ENCODE peak calls at places on chromosomes 4 and X, in five cellular contexts. J, T, E, O and S are unnamed samples.

GRCh38 chrX:134551365-134552095 is 91.6 kb downstream of the HPRT1 start:
- DNase-seq in E (no peak), J (no peak), O (no peak), T (no peak), S (no peak)

GRCh38 chrX:16124201-16124600 is 836 bp downstream of the GRPR start:
- DNase-seq in O (no peak), T (no peak), E (no peak), J (no peak), S (no peak)

GRCh38 chr4:153156263-153156662 is 48.0 kb upstream of the TRIM2 start:
- DNase-seq in J (no peak), E (no peak), T (peak; percentile 71), O (peak; percentile 76), S (no peak)

GRCh38 chrX:38175140-38175539 is 45.5 kb downstream of the SRPX start:
- DNase-seq in O (peak; percentile 33), E (no peak), T (peak; percentile 64), J (no peak), S (peak; percentile 26)

GRCh38 chr4:156913234-156913633 is 58.4 kb downstream of the PDGFC start:
- DNase-seq in O (no peak), T (no peak), J (no peak), E (no peak), S (no peak)

GRCh38 chr4:118969359-118969758 is 80.7 kb downstream of the SYNPO2 start:
- DNase-seq in J (no peak), E (peak; percentile 90), T (peak; percentile 56), O (peak; percentile 53), S (peak; percentile 44)

GRCh38 chr4:42348692-42349091 is 48.6 kb upstream of the SHISA3 start:
- DNase-seq in O (no peak), J (no peak), T (no peak), E (no peak), S (no peak)

GRCh38 chr4:56465599-56466295 is 1.7 kb upstream of the SRP72 start:
- DNase-seq in E (no peak), J (no peak), T (peak; percentile 11), O (peak; percentile 3), S (no peak)

DNA sequence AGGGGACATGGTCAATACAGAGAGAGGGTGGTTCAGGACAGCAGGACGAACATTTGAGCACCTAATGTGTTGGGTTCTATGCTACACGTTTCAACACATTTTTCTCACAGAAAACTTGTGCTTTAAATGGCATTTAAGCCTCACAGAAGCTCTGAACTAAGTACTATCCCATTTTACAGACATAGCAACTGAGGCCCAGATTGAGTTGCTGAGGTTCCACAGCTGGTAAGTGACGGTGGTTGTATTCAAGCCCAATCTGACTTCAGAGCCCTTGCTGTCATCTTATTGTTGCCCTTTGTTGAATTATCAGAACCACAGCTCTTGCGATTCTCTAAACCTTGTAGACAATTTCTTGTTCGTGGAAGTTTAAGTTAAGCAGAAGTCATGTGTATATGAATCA is 116.7 kb downstream of the FNIP2 start:
- DNase-seq in E (no peak), O (no peak), J (no peak), T (no peak), S (no peak)
- H3K27ac ChIP-seq in E (no peak overlapping the region), O (no peak overlapping the region), J (no peak overlapping the region), T (no peak overlapping the region), S (no peak overlapping the region)

GRCh38 chr4:188032170-188032569 is 36.6 kb downstream of the ZFP42 start:
- DNase-seq in T (peak; percentile 83), E (no peak), J (no peak), O (no peak), S (no peak)
- TF ChIP-seq POLR2AphosphoS5 in T (no peak), E (no peak), J (no peak), O (no peak), S (no peak)

GRCh38 chr4:102871772-102872171 is 3.0 kb downstream of the CISD2 start:
- DNase-seq in T (no peak), J (no peak), E (no peak), O (no peak), S (no peak)
- H3K27ac ChIP-seq in T (no peak overlapping the region), J (no peak overlapping the region), E (no peak overlapping the region), O (peak overlapping the region; percentile 23), S (no peak overlapping the region)

DNA sequence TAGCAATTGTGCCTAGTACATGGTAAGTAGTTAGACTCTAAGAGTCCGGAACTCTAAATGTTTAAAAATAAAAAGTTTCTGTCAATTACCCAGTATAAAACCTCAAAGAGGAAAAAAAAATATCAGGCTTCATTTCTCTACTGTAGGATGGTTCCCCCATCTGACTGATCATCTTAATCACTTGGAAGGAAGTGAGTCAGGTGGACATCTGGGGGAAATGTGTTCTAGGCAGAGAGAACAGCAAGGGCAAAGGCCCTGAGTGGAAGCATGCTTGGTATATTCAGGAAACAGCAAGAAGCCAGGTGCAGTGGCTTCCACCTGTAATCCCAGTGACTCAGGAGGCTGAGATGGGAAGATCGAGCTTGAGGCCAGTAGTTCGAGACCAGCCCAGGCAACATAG is 2.9 kb upstream of the EIF1AX start:
- DNase-seq in E (no peak), T (no peak), O (no peak), J (no peak), S (no peak)
- TF ChIP-seq POLR2AphosphoS5 in E (no peak), T (no peak), O (no peak), J (no peak), S (no peak)

GRCh38 chr4:1010522-1011021 is 854 bp upstream of the FGFRL1 start:
- DNase-seq in O (peak; percentile 93), T (peak; percentile 40), E (peak; percentile 90), J (peak; percentile 91), S (peak; percentile 91)
- H3K27ac ChIP-seq in O (peak overlapping the region; percentile 61), T (no peak overlapping the region), E (peak overlapping the region; percentile 69), J (peak overlapping the region; percentile 85), S (peak overlapping the region; percentile 66)

GRCh38 chr4:151031831-151032605 is 16.9 kb upstream of the LRBA start:
- DNase-seq in E (no peak), O (no peak), J (no peak), T (peak; percentile 25), S (no peak)
- TF ChIP-seq POLR2AphosphoS5 in E (no peak), O (no peak), J (no peak), T (no peak), S (no peak)

DNA sequence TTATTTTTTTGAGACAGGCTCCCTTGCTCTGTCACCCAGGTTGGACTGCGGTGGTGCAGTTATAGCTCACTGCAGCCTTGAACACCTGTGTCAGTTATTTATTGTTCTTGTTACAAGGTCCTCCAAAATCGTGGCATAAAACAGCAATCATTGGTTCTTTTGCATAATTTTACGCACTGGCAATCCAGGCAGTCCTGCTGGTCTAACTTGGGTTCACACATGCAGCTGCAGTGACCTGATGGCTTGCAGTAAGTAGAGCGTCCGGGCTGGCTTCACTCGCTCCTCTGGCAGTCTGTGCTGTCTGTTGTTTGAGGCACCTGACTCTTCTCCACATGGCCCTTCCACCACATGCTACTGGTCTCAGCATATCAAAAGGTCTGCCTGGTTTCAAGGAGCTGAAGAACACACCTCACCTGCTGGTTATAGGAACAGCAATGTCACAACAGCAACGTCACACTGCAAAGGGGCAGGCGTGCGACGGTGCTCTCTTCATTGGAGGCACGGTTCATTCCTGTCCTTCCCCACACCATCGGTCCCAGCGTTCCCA is 894.6 kb downstream of the TRIML1 start:
- DNase-seq in T (no peak), O (no peak), E (no peak), J (no peak), S (no peak)
- H3K27ac ChIP-seq in T (no peak overlapping the region), O (no peak overlapping the region), E (no peak overlapping the region), J (no peak overlapping the region), S (no peak overlapping the region)